ENCODE peak calls at places on chromosomes 7 and 10, in nine cellular contexts. L is endodermal cell; E is A549; F is CD4-positive, CD25-positive, alpha-beta regulatory T cell; W is body of pancreas; U is PC-3; J is heart left ventricle; T is PC-9; O is tibial artery. I is an unnamed sample.

GRCh38 chr7:47034180-47034579 is 547.7 kb downstream of the TNS3 start:
- DNase-seq in W (no peak), E (no peak), J (no peak), T (no peak), F (no peak), L (no peak), O (no peak), U (no peak), I (no peak)

GRCh38 chr7:115145512-115145911 is 223.6 kb downstream of the MDFIC start:
- DNase-seq in J (no peak), E (no peak), L (no peak), U (peak; percentile 68), W (no peak), T (peak; percentile 87), O (no peak), F (no peak), I (no peak)

GRCh38 chr10:19815478-19816419 is 483 bp upstream of the PLXDC2 start:
- DNase-seq in F (no peak), U (no peak), E (peak; percentile 13), T (no peak), J (peak; percentile 85), O (peak; percentile 87), W (peak; percentile 40), L (peak; percentile 95), I (peak; percentile 89)

GRCh38 chr10:22047812-22048211 is 44.3 kb upstream of the DNAJC1 start:
- DNase-seq in T (no peak), E (no peak), J (no peak), F (no peak), U (no peak), L (no peak), O (no peak), W (no peak), I (no peak)

GRCh38 chr10:48551796-48552591 is 52.9 kb downstream of the ARHGAP22 start:
- DNase-seq in O (peak; percentile 30), T (no peak), J (peak; percentile 46), L (peak; percentile 76), U (peak; percentile 81), W (no peak), F (peak; percentile 11), E (peak; percentile 37), I (no peak)

GRCh38 chr7:112510032-112510742 is 29.4 kb downstream of the LSMEM1 start:
- DNase-seq in T (no peak), W (no peak), L (peak; percentile 16), J (no peak), E (no peak), F (no peak), O (no peak), U (peak; percentile 48), I (no peak)

GRCh38 chr10:125343118-125343752 is 182.9 kb upstream of the CTBP2 start:
- DNase-seq in L (peak; percentile 74), E (peak; percentile 49), O (no peak), U (peak; percentile 55), T (no peak), J (no peak), W (no peak), F (no peak), I (no peak)

GRCh38 chr10:21292763-21293517 is 232.5 kb downstream of the SKIDA1 start:
- DNase-seq in E (peak; percentile 98), J (peak; percentile 72), W (peak; percentile 60), U (peak; percentile 92), T (peak; percentile 87), F (no peak), O (peak; percentile 80), L (peak; percentile 88), I (no peak)

GRCh38 chr7:936131-937054 is 18.1 kb downstream of the ADAP1 start:
- DNase-seq in W (no peak), E (peak; percentile 48), J (peak; percentile 17), F (peak; percentile 73), T (peak; percentile 96), O (no peak), U (peak; percentile 31), L (no peak), I (peak; percentile 80)

GRCh38 chr7:47970750-47971149 is 8.7 kb downstream of the HUS1 start:
- DNase-seq in O (no peak), F (no peak), E (no peak), W (no peak), J (no peak), L (no peak), T (no peak), U (no peak), I (no peak)

GRCh38 chr10:91604462-91604935 is 28.4 kb downstream of the PPP1R3C start:
- DNase-seq in O (no peak), L (no peak), U (no peak), T (no peak), W (no peak), J (no peak), F (no peak), E (no peak), I (no peak)

GRCh38 chr10:58177362-58177947 is 90.2 kb downstream of the IPMK start:
- DNase-seq in L (no peak), U (peak; percentile 64), F (peak; percentile 15), O (no peak), E (peak; percentile 39), J (no peak), T (no peak), W (no peak), I (no peak)

DNA sequence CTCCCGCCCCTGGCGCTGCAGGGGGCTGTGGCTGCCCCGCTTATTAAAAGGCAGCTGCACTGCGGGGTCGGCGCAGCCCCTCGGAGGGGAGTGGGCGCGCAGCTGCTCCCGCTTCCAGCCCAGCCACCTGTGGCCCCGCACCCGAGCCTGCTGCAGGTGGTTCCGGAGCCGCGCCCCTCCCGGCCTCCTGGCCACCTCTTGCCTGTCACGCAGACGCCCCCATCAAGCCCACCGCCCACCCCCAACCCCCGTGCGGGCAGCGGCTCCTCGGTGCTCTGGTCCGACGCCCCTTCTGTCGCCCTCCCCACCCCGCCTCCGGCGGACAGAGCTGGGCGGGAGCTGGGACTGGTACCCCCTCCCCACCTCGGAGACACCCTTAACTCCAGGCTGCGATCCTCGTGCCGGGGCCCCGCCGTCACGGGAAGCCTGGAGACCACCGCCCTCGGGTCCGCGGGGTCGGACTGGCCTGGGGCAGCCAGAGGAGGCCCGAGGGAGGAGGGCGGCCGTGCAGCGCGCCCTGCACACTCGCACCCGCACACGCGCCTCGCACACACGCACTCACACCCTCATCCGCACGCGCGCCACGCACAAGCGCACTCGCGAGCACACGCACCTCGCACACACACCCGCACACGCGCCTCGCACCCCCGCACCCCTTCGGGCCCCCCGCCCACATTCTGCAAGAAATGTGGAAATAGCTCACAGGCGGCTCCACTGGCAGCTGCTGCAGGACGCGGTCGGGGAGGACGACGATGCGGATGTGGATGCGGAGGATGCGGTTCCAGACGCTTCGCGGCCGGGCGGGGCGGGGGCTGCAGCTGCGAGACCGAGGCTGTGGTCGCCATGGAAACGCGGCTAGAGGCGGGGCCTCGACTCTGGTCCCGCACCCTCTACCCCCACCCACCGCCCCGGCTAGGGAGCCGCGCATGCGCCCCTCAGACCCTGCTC is at the start of gene CALY:
- DNase-seq in U (no peak), F (peak; percentile 90), O (no peak), J (no peak), T (no peak), E (peak; percentile 68), W (peak; percentile 54), L (peak; percentile 80), I (peak; percentile 81)
- H3K27ac ChIP-seq in U (no peak within 1 kb of the TSS), F (peak within 1 kb of the TSS; percentile 84), O (no peak within 1 kb of the TSS), J (no peak within 1 kb of the TSS), T (no peak within 1 kb of the TSS), E (peak within 1 kb of the TSS; percentile 55), W (no peak within 1 kb of the TSS), L (no peak within 1 kb of the TSS), I (no peak within 1 kb of the TSS)

DNA sequence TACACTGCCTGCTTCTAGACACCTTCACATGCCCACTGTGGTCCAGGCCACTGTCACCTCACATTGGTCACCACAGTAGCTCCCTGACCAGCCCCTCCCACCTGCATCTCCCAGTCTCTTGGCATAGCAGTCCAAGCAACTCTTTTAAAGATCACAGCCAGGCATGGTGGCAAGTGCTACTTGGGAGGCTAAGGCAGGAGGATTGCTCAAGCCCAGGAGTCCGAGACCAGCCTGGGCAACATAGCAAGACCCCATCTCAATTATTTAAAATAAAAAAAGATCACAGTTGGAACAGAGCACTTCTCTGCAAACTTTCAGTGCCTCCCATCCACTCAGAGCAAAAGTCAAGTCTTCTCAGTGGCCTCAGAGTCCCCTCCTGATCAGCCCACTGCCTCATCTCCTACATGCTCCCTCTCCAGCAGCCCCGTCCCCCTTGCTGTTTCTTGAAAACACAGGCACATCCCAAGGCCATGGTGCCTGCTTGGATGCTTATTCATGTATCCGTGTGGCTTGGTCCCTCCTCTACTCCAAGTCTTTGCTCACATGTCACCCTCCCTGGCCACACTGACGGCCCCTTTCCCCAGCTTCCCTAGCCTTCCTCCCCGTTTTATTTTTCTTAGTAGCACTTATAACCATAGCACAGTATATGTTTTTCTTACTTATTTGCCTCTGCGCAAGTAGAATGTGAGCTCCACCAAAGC is 19.3 kb downstream of the TSPAN15 start:
- DNase-seq in F (no peak), U (no peak), J (no peak), E (no peak), L (no peak), O (no peak), W (no peak), T (no peak), I (no peak)
- H3K4me1 ChIP-seq in F (no peaks in the 10 kb centered on the region), U (peaks cover 56% of the 10 kb centered on the region), J (peaks cover 61% of the 10 kb centered on the region), E (peaks cover 70% of the 10 kb centered on the region), L (no peaks in the 10 kb centered on the region), O (peaks cover 41% of the 10 kb centered on the region), W (peaks cover 36% of the 10 kb centered on the region), T (peaks cover 46% of the 10 kb centered on the region), I (peaks cover 38% of the 10 kb centered on the region)

DNA sequence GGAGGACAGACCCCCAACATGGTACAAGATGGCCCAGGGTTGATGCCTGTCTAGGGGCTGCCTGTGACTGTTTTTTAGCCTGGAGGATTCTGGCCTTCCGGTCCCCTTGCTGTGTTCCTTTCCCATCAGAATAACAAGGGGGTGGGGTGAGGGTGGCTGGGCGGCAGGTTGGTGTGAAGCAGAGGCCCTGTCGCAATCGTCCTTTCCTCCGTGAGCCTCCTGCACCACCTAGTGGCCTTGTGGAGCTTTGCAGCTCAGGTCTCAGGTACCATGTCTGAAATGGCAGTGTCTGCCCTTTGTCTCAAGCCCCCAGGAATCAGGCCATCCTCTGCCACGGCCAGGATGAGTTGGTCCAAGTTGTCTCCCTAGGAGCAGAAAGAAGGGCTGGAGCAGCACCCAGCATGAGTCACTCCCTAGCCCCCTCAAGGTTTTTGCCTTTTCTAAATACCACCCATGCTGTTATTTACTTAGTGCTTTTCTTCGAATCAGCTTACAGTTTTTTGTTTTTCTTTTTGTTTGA is 24.2 kb downstream of the TACR2 start:
- DNase-seq in F (peak; percentile 90), J (peak; percentile 85), E (peak; percentile 87), W (peak; percentile 89), T (peak; percentile 73), O (peak; percentile 92), L (peak; percentile 97), U (peak; percentile 99), I (peak; percentile 89)
- H3K27ac ChIP-seq in F (peak overlapping the region; percentile 34), J (no peak overlapping the region), E (peak overlapping the region; percentile 48), W (no peak overlapping the region), T (peak overlapping the region; percentile 21), O (peak overlapping the region; percentile 48), L (no peak overlapping the region), U (no peak overlapping the region), I (no peak overlapping the region)

DNA sequence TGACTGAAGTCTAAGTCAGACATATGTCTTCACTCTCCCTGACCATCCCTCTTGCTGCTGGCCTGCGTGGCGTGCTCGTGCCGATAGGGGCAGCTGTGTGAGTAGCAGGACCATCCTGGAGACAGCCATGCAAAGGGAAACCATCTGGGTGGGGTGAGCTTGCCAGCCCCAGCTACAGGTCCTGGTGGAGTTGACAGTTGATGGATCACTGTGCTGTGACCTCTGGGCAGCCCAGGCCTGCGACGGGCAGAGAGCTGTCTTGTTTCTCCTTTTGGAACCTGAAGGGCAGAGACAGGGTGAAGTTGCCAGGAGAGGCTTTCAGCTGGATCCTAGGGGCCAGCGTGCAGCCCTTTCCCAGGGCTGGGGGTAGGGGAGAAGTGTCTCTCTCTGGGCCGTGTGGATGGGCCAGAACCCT is 44.7 kb downstream of the GRK5 start:
- DNase-seq in F (no peak), O (no peak), T (no peak), E (no peak), J (peak; percentile 65), L (no peak), W (no peak), U (no peak), I (no peak)
- H3K4me1 ChIP-seq in F (peaks cover 2% of the 10 kb centered on the region), O (peaks cover 69% of the 10 kb centered on the region), T (peaks cover 40% of the 10 kb centered on the region), E (peaks cover 67% of the 10 kb centered on the region), J (peaks cover 70% of the 10 kb centered on the region), L (no peaks in the 10 kb centered on the region), W (peaks cover 15% of the 10 kb centered on the region), U (peaks cover 56% of the 10 kb centered on the region), I (peaks cover 58% of the 10 kb centered on the region)

I was measured in left lung.